ENCODE peak calls at places on chromosome 4, in seven cellular contexts. One of them, this sample, is unnamed.

GRCh38 chr4:7844247-7844991 is 95.2 kb downstream of the AFAP1 start:
- DNase-seq in A549: peak; percentile 86
- DNase-seq in sigmoid colon: peak; percentile 86
- DNase-seq in RWPE1: peak; percentile 63
- DNase-seq in adrenal gland: peak; percentile 81
- DNase-seq in type B pancreatic cell: peak; percentile 75
- DNase-seq in mesothelial cell of epicardium: no peak
- DNase-seq in this sample: no peak

GRCh38 chr4:180751009-180751408 is 1492.2 kb upstream of the TENM3 start:
- DNase-seq in RWPE1: peak; percentile 2
- DNase-seq in mesothelial cell of epicardium: no peak
- DNase-seq in sigmoid colon: no peak
- DNase-seq in type B pancreatic cell: no peak
- DNase-seq in A549: peak; percentile 3
- DNase-seq in adrenal gland: peak; percentile 59
- DNase-seq in this sample: no peak

GRCh38 chr4:39883645-39884044 is 94.1 kb downstream of the PDS5A start:
- DNase-seq in adrenal gland: no peak
- DNase-seq in mesothelial cell of epicardium: no peak
- DNase-seq in A549: no peak
- DNase-seq in RWPE1: no peak
- DNase-seq in type B pancreatic cell: no peak
- DNase-seq in sigmoid colon: no peak
- DNase-seq in this sample: no peak

GRCh38 chr4:156298230-156298629 is 344.6 kb upstream of the CTSO start:
- DNase-seq in adrenal gland: no peak
- DNase-seq in sigmoid colon: peak; percentile 87
- DNase-seq in mesothelial cell of epicardium: no peak
- DNase-seq in type B pancreatic cell: no peak
- DNase-seq in RWPE1: no peak
- DNase-seq in A549: peak; percentile 17
- DNase-seq in this sample: no peak

GRCh38 chr4:147772459-147772969 is 40.6 kb downstream of the ARHGAP10 start:
- DNase-seq in sigmoid colon: no peak
- DNase-seq in A549: peak; percentile 45
- DNase-seq in mesothelial cell of epicardium: no peak
- DNase-seq in adrenal gland: no peak
- DNase-seq in type B pancreatic cell: no peak
- DNase-seq in RWPE1: peak; percentile 64
- DNase-seq in this sample: no peak

GRCh38 chr4:31968842-31969241 is 1248.7 kb downstream of the PCDH7 start:
- DNase-seq in sigmoid colon: no peak
- DNase-seq in mesothelial cell of epicardium: no peak
- DNase-seq in adrenal gland: no peak
- DNase-seq in type B pancreatic cell: no peak
- DNase-seq in A549: no peak
- DNase-seq in RWPE1: no peak
- DNase-seq in this sample: no peak

GRCh38 chr4:81470456-81471327 is 1.0 kb downstream of the RASGEF1B start:
- DNase-seq in mesothelial cell of epicardium: no peak
- DNase-seq in RWPE1: no peak
- DNase-seq in type B pancreatic cell: no peak
- DNase-seq in sigmoid colon: peak; percentile 79
- DNase-seq in A549: no peak
- DNase-seq in adrenal gland: peak; percentile 65
- DNase-seq in this sample: peak; percentile 53

GRCh38 chr4:39051454-39051853 is 10.6 kb upstream of the KLHL5 start:
- DNase-seq in mesothelial cell of epicardium: no peak
- DNase-seq in type B pancreatic cell: no peak
- DNase-seq in sigmoid colon: no peak
- DNase-seq in A549: no peak
- DNase-seq in RWPE1: no peak
- DNase-seq in adrenal gland: no peak
- DNase-seq in this sample: no peak

GRCh38 chr4:34422472-34422871 is 1821.8 kb downstream of the ARAP2 start:
- DNase-seq in A549: peak; percentile 10
- DNase-seq in RWPE1: no peak
- DNase-seq in type B pancreatic cell: no peak
- DNase-seq in mesothelial cell of epicardium: no peak
- DNase-seq in sigmoid colon: no peak
- DNase-seq in adrenal gland: no peak
- DNase-seq in this sample: no peak

GRCh38 chr4:118270492-118270891 is 82.3 kb downstream of the PRSS12 start:
- DNase-seq in type B pancreatic cell: no peak
- DNase-seq in RWPE1: peak; percentile 27
- DNase-seq in mesothelial cell of epicardium: no peak
- DNase-seq in sigmoid colon: no peak
- DNase-seq in adrenal gland: no peak
- DNase-seq in A549: peak; percentile 43
- DNase-seq in this sample: no peak

GRCh38 chr4:156686120-156686519 is 285.5 kb downstream of the PDGFC start:
- DNase-seq in A549: no peak
- DNase-seq in type B pancreatic cell: no peak
- DNase-seq in adrenal gland: no peak
- DNase-seq in mesothelial cell of epicardium: no peak
- DNase-seq in RWPE1: peak; percentile 15
- DNase-seq in sigmoid colon: no peak
- DNase-seq in this sample: no peak

GRCh38 chr4:184807797-184808718 is 17.7 kb downstream of the ACSL1 start:
- DNase-seq in adrenal gland: peak; percentile 52
- DNase-seq in A549: no peak
- DNase-seq in sigmoid colon: no peak
- DNase-seq in mesothelial cell of epicardium: no peak
- DNase-seq in type B pancreatic cell: no peak
- DNase-seq in RWPE1: no peak
- DNase-seq in this sample: no peak

GRCh38 chr4:115973768-115974167 is 860.3 kb upstream of the NDST4 start:
- DNase-seq in RWPE1: no peak
- DNase-seq in sigmoid colon: no peak
- DNase-seq in type B pancreatic cell: no peak
- DNase-seq in A549: no peak
- DNase-seq in mesothelial cell of epicardium: no peak
- DNase-seq in adrenal gland: no peak
- DNase-seq in this sample: no peak

GRCh38 chr4:912548-913279 is 19.4 kb downstream of the GAK start:
- DNase-seq in adrenal gland: peak; percentile 36
- DNase-seq in RWPE1: no peak
- DNase-seq in mesothelial cell of epicardium: no peak
- DNase-seq in type B pancreatic cell: no peak
- DNase-seq in A549: no peak
- DNase-seq in sigmoid colon: peak; percentile 58
- DNase-seq in this sample: no peak

GRCh38 chr4:180695851-180696250 is 1547.4 kb upstream of the TENM3 start:
- DNase-seq in A549: no peak
- DNase-seq in RWPE1: no peak
- DNase-seq in sigmoid colon: no peak
- DNase-seq in mesothelial cell of epicardium: no peak
- DNase-seq in adrenal gland: no peak
- DNase-seq in type B pancreatic cell: no peak
- DNase-seq in this sample: no peak

GRCh38 chr4:7769308-7769841 is 170.3 kb downstream of the AFAP1 start:
- DNase-seq in type B pancreatic cell: no peak
- DNase-seq in RWPE1: no peak
- DNase-seq in A549: no peak
- DNase-seq in adrenal gland: no peak
- DNase-seq in mesothelial cell of epicardium: no peak
- DNase-seq in sigmoid colon: no peak
- DNase-seq in this sample: no peak

GRCh38 chr4:46323891-46324290 is 66.0 kb downstream of the GABRA2 start:
- DNase-seq in RWPE1: no peak
- DNase-seq in mesothelial cell of epicardium: no peak
- DNase-seq in A549: no peak
- DNase-seq in type B pancreatic cell: no peak
- DNase-seq in adrenal gland: no peak
- DNase-seq in sigmoid colon: no peak
- DNase-seq in this sample: no peak

GRCh38 chr4:46329118-46329976 is 60.6 kb downstream of the GABRA2 start:
- DNase-seq in adrenal gland: peak; percentile 33
- DNase-seq in type B pancreatic cell: no peak
- DNase-seq in sigmoid colon: no peak
- DNase-seq in mesothelial cell of epicardium: no peak
- DNase-seq in RWPE1: peak; percentile 14
- DNase-seq in A549: peak; percentile 8
- DNase-seq in this sample: no peak
- TF ChIP-seq CTCF in adrenal gland: no peak
- TF ChIP-seq CTCF in type B pancreatic cell: peak; percentile 71
- TF ChIP-seq CTCF in sigmoid colon: no peak
- TF ChIP-seq CTCF in mesothelial cell of epicardium: no peak
- TF ChIP-seq CTCF in RWPE1: peak; percentile 67
- TF ChIP-seq CTCF in A549: no peak
- TF ChIP-seq CTCF in this sample: no peak

GRCh38 chr4:122922877-122923511 is 597 bp upstream of the NUDT6 start:
- DNase-seq in type B pancreatic cell: peak; percentile 83
- DNase-seq in adrenal gland: peak; percentile 85
- DNase-seq in mesothelial cell of epicardium: peak; percentile 65
- DNase-seq in sigmoid colon: peak; percentile 92
- DNase-seq in RWPE1: peak; percentile 78
- DNase-seq in A549: peak; percentile 87
- DNase-seq in this sample: peak; percentile 70
- TF ChIP-seq CTCF in type B pancreatic cell: no peak
- TF ChIP-seq CTCF in adrenal gland: no peak
- TF ChIP-seq CTCF in mesothelial cell of epicardium: no peak
- TF ChIP-seq CTCF in sigmoid colon: no peak
- TF ChIP-seq CTCF in RWPE1: no peak
- TF ChIP-seq CTCF in A549: no peak
- TF ChIP-seq CTCF in this sample: no peak

DNA sequence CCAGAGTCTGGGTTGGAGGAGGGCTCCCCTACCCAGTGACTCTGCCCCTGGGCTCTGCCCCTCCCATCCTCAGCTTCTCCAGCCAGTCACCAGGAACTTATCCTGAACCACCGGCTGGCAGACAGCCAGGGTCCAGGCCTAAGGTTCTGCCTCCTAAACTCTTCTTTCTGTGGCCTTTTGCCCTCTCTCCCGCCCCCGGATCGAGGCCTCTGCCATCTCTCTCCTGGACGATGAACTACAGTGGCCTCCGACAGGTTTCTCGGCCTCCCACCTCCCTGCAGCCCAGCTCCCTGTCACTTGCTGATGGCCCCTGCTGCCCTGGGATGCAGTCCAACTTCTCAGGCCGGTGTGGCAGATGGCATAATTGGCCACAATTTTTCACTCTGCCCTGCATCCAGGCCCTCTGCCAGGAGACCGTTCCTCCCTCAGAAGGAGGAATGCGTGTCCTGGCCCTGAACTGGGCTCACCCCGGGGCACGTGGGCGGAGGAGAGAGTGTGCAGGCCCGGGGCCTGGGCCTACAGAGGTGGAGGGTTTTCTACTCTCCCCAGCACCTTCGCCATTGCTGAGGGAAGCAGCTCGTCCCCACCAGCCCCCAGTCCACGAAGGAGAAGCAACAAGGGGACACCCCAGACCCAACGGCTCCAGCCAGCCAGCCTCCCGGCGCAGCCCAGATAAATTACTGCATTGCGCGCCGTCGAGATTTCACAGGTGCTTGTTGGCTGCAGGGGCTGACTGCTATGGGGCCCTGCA is 81.9 kb upstream of the LRPAP1 start:
- DNase-seq in A549: no peak
- DNase-seq in adrenal gland: peak; percentile 86
- DNase-seq in sigmoid colon: peak; percentile 44
- DNase-seq in mesothelial cell of epicardium: no peak
- DNase-seq in type B pancreatic cell: peak; percentile 70
- DNase-seq in RWPE1: peak; percentile 2
- DNase-seq in this sample: no peak
- TF ChIP-seq CTCF in A549: no peak
- TF ChIP-seq CTCF in adrenal gland: no peak
- TF ChIP-seq CTCF in sigmoid colon: no peak
- TF ChIP-seq CTCF in mesothelial cell of epicardium: no peak
- TF ChIP-seq CTCF in type B pancreatic cell: no peak
- TF ChIP-seq CTCF in RWPE1: no peak
- TF ChIP-seq CTCF in this sample: no peak

DNA sequence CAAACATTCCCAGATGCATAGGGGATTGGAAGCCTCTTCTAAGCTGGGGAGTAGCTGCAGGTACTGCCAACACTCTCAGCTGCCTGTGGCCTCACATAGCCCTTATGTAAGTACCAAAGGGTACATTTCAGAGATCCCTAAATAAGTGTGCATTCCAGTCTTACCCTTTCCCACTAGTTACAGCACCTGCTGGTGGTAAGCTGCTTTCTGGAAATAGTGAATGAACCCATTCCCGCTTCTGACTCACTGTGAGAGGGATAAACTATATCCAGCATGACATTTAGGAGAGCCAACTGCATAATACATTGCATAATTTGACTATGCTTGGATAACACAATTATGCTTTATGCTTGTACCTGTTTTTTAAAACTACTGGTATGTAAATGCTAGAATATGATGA is 149.0 kb downstream of the FAM13A start:
- DNase-seq in RWPE1: no peak
- DNase-seq in sigmoid colon: no peak
- DNase-seq in adrenal gland: no peak
- DNase-seq in mesothelial cell of epicardium: no peak
- DNase-seq in A549: no peak
- DNase-seq in type B pancreatic cell: no peak
- DNase-seq in this sample: no peak
- TF ChIP-seq CTCF in RWPE1: no peak
- TF ChIP-seq CTCF in sigmoid colon: no peak
- TF ChIP-seq CTCF in adrenal gland: no peak
- TF ChIP-seq CTCF in mesothelial cell of epicardium: no peak
- TF ChIP-seq CTCF in A549: no peak
- TF ChIP-seq CTCF in type B pancreatic cell: no peak
- TF ChIP-seq CTCF in this sample: no peak

DNA sequence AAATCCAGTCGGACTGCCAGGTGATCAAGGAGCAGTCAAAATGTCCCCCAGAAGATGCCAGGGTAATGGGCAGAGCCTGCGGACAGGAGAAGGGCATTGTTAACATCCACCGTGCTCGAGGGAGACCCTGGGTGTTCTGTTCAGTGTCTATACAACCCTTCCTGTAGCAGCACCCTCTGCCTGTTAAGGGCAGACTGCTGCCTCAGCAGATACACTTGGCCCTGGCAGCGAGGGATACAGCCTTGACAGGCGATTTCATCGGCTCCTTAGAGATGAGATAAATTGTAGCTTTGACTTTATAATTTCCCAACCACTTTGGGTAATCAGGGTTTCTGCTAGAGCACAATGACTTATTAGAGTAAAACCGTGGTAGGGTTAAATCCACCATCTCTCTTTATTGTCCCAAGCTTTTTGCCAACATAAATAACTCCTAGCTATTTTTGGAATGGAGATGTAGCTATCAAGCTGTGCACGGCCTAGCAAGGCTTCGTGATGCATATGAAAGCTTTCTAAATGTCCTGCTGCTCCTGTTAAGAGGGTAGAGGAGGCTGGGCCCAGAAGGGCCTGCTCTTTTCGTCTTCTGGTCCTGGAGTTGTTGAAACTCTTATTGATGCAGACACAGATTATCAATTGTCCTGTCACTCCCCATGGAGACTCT is 195.9 kb downstream of the CPEB2 start:
- DNase-seq in sigmoid colon: no peak
- DNase-seq in A549: no peak
- DNase-seq in adrenal gland: no peak
- DNase-seq in mesothelial cell of epicardium: no peak
- DNase-seq in RWPE1: no peak
- DNase-seq in type B pancreatic cell: no peak
- DNase-seq in this sample: no peak
- TF ChIP-seq CTCF in sigmoid colon: no peak
- TF ChIP-seq CTCF in A549: no peak
- TF ChIP-seq CTCF in adrenal gland: no peak
- TF ChIP-seq CTCF in mesothelial cell of epicardium: no peak
- TF ChIP-seq CTCF in RWPE1: no peak
- TF ChIP-seq CTCF in type B pancreatic cell: no peak
- TF ChIP-seq CTCF in this sample: no peak